ENCODE peak calls at places on chromosomes 7 and 10, in four cellular contexts. D is foreskin fibroblast; C is central memory CD4-positive, alpha-beta T cell; R is osteocyte. N is an unnamed sample.

GRCh38 chr10:79207096-79207357 is 138.3 kb downstream of the ZMIZ1 start:
- DNase-seq in D (no peak), C (no peak), R (no peak), N (no peak)

GRCh38 chr7:29352041-29352440 is 157.5 kb downstream of the CHN2 start:
- DNase-seq in D (no peak), C (no peak), R (no peak), N (no peak)

GRCh38 chr10:103861501-103861900 is 6.1 kb upstream of the SH3PXD2A start:
- DNase-seq in D (peak; percentile 61), C (no peak), R (no peak), N (no peak)

GRCh38 chr7:27712217-27712616 is 27.7 kb upstream of the TAX1BP1 start:
- DNase-seq in D (no peak), C (no peak), R (no peak), N (no peak)

GRCh38 chr10:13797171-13797570 is 210.4 kb downstream of the PRPF18 start:
- DNase-seq in D (no peak), C (no peak), R (peak; percentile 68), N (no peak)

GRCh38 chr10:20634841-20635240 is 262.3 kb downstream of the NEBL start:
- DNase-seq in D (no peak), C (no peak), R (no peak), N (no peak)

GRCh38 chr10:110617455-110618162 is 26.5 kb upstream of the RBM20 start:
- DNase-seq in D (no peak), C (no peak), R (no peak), N (no peak)

GRCh38 chr7:127153315-127153714 is 99.4 kb downstream of the GRM8 start:
- DNase-seq in D (no peak), C (no peak), R (no peak), N (no peak)

GRCh38 chr10:16923309-16923708 is 106.1 kb upstream of the RSU1 start:
- DNase-seq in D (no peak), C (no peak), R (no peak), N (peak; percentile 31)

GRCh38 chr7:13910805-13911551 is 78.5 kb downstream of the ETV1 start:
- DNase-seq in D (no peak), C (peak; percentile 17), R (no peak), N (peak; percentile 26)

GRCh38 chr7:50664461-50664922 is 99.3 kb upstream of the DDC start:
- DNase-seq in D (peak; percentile 63), C (no peak), R (no peak), N (peak; percentile 55)

GRCh38 chr10:99372546-99373271 is 43.6 kb downstream of the CNNM1 start:
- DNase-seq in D (peak; percentile 88), C (no peak), R (no peak), N (peak; percentile 52)

GRCh38 chr7:42843209-42843800 is 68.6 kb downstream of the C7orf25 start:
- DNase-seq in D (peak; percentile 70), C (no peak), R (no peak), N (peak; percentile 62)

GRCh38 chr7:66413379-66414114 is 208.4 kb downstream of the TPST1 start:
- DNase-seq in D (peak; percentile 87), C (peak; percentile 81), R (peak; percentile 94), N (peak; percentile 83)